ENCODE peak calls at places on chromosomes 4 and X, in eight cellular contexts. Q is WTC11, V is heart left ventricle, P is lower lobe of right lung, A is A673, J is tibial artery, Z is progenitor cell of endocrine pancreas, E is fibroblast of villous mesenchyme. H is an unnamed sample.

GRCh38 chrX:134416106-134416505 is 43.9 kb upstream of the HPRT1 start:
- DNase-seq in Q (no peak), V (no peak), P (no peak), A (no peak), J (no peak), Z (no peak), E (peak; percentile 4), H (no peak)

GRCh38 chr4:71382569-71383560 is 44.0 kb downstream of the SLC4A4 start:
- DNase-seq in Q (no peak), V (no peak), P (no peak), A (no peak), J (no peak), Z (no peak), E (no peak), H (no peak)

GRCh38 chr4:177907736-177908424 is 465.6 kb upstream of the AGA start:
- DNase-seq in Q (no peak), V (no peak), P (no peak), A (no peak), J (no peak), Z (no peak), E (peak; percentile 9), H (no peak)

GRCh38 chr4:118173126-118173525 is 138.8 kb downstream of the NDST3 start:
- DNase-seq in Q (no peak), V (no peak), P (no peak), A (no peak), J (no peak), Z (no peak), E (peak; percentile 33), H (no peak)

GRCh38 chr4:57053508-57053907 is 56.7 kb downstream of the IGFBP7 start:
- DNase-seq in Q (no peak), V (no peak), P (no peak), A (no peak), J (no peak), Z (no peak), E (no peak), H (no peak)

GRCh38 chr4:7727727-7728126 is 211.9 kb downstream of the AFAP1 start:
- DNase-seq in Q (no peak), V (no peak), P (no peak), A (no peak), J (no peak), Z (no peak), E (no peak), H (no peak)

GRCh38 chr4:2570036-2570435 is 33.6 kb downstream of the FAM193A start:
- DNase-seq in Q (no peak), V (no peak), P (no peak), A (no peak), J (no peak), Z (no peak), E (no peak), H (no peak)

GRCh38 chr4:123889376-123889945 is 492.9 kb downstream of the SPRY1 start:
- DNase-seq in Q (no peak), V (no peak), P (no peak), A (no peak), J (no peak), Z (no peak), E (peak; percentile 86), H (no peak)

GRCh38 chr4:100348472-100348871 is 158.2 kb upstream of the DDIT4L start:
- DNase-seq in Q (no peak), V (no peak), P (no peak), A (peak; percentile 5), J (no peak), Z (no peak), E (peak; percentile 68), H (no peak)

GRCh38 chr4:114038762-114039392 is 59.4 kb upstream of the ARSJ start:
- DNase-seq in Q (no peak), V (no peak), P (no peak), A (no peak), J (no peak), Z (no peak), E (no peak), H (no peak)

GRCh38 chrX:2708601-2709200 is 17.6 kb downstream of the CD99 start:
- DNase-seq in Q (no peak), V (no peak), P (no peak), A (no peak), J (no peak), Z (no peak), E (no peak), H (peak; percentile 82)
- TF ChIP-seq CTCF in Q (no peak), V (no peak), P (no peak), A (no peak), J (no peak), Z (no peak), E (no peak), H (no peak)

GRCh38 chr4:150258569-150258968 is 180.3 kb downstream of the DCLK2 start:
- DNase-seq in Q (no peak), V (no peak), P (no peak), A (no peak), J (no peak), Z (no peak), E (no peak), H (no peak)

GRCh38 chr4:150257338-150257737 is 179.1 kb downstream of the DCLK2 start:
- DNase-seq in Q (no peak), V (no peak), P (no peak), A (no peak), J (no peak), Z (no peak), E (no peak), H (no peak)

GRCh38 chr4:150255610-150256580 is 177.7 kb downstream of the DCLK2 start:
- DNase-seq in Q (no peak), V (peak; percentile 40), P (no peak), A (no peak), J (no peak), Z (no peak), E (no peak), H (no peak)

GRCh38 chr4:150253965-150254364 is 175.7 kb downstream of the DCLK2 start:
- DNase-seq in Q (no peak), V (no peak), P (no peak), A (no peak), J (no peak), Z (no peak), E (no peak), H (no peak)

DNA sequence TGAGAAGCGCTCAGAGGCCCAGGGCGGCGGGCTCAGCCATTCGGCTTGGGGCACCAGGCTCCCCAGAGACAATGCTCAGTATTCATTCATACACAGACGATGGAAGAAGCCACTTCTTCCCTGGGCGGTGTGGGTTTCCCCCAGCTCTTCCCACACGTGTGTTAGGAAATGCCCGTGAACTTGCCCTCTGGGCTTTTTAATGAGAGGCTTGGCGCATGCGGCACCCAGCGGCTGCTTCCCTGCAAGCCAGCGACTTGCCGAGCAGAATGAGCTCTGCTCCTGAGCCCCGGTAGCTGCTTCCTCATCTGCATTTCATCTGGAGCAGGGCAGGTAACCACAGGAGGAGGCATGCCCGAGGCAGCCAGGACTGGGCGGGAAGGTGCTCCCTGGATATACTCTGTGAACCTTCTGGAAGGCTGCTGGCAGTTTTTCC is 178.6 kb downstream of the DCLK2 start:
- DNase-seq in Q (peak; percentile 60), V (no peak), P (no peak), A (no peak), J (no peak), Z (no peak), E (no peak), H (no peak)
- TF ChIP-seq CTCF in Q (no peak), V (no peak), P (no peak), A (no peak), J (no peak), Z (no peak), E (no peak), H (no peak)

DNA sequence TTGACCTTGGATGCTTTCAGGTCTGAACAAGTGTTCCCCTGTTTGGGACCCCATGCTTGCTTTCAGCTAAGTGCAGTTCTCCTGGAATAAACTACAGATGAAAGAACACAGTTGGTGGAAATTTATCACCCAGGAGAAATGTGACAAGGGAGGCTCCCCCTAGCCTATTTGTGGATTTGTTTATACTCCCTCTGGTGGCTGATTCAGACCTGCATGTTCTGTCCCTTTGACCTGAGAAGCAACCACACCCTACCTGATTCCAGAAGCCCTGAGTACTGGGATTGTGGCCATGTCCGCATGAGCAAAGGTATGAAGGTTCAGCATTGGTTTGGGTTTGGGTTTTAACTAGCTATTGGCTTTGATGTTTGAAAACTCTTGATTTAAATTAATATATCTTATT is 440.9 kb downstream of the MID1IP1 start:
- DNase-seq in Q (peak; percentile 11), V (no peak), P (no peak), A (peak; percentile 33), J (no peak), Z (no peak), E (peak; percentile 11), H (no peak)
- TF ChIP-seq CTCF in Q (peak; percentile 33), V (peak; percentile 48), P (peak; percentile 46), A (peak; percentile 55), J (peak; percentile 11), Z (peak; percentile 52), E (peak; percentile 40), H (peak; percentile 49)

GRCh38 chrX:112083624-112084326 is 1.2 kb upstream of the TRPC5 start:
- DNase-seq in Q (peak; percentile 15), V (no peak), P (no peak), A (no peak), J (no peak), Z (no peak), E (no peak), H (no peak)
- TF ChIP-seq CTCF in Q (no peak), V (no peak), P (no peak), A (no peak), J (no peak), Z (no peak), E (no peak), H (no peak)

DNA sequence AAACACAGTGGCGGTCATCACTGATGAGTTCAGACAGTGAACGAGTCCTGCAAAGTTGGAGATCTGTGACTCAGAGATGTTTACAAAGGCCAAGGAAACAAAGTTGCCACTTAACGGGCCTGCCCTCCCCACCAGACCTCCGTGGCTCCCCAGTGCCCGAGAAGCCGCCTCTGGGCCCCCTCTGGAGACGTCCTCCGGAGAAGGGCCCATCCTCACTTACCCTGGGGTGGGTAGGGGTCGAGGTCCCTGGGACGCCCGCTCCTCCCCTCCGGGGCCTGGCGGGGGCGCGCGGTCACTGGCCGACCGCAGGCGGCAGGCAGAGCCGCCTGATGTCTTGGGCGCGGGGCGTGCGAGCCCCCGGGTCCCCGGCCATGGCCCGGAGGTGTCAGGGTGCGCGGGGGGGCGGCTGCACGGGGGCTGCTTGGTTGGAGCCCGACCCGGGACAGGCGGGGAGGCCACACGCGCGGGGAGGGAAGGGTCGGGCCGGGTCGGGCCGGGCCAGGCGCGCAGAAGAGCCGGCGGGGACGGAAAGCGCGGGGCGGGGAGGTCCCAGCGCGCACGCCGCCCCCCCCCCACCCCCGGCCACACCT is 590 bp downstream of the DHRSX start:
- DNase-seq in Q (peak; percentile 51), V (peak; percentile 51), P (peak; percentile 61), A (no peak), J (peak; percentile 28), Z (peak; percentile 34), E (peak; percentile 65), H (peak; percentile 53)
- TF ChIP-seq CTCF in Q (no peak), V (no peak), P (no peak), A (no peak), J (no peak), Z (peak; percentile 40), E (peak; percentile 22), H (peak; percentile 12)

DNA sequence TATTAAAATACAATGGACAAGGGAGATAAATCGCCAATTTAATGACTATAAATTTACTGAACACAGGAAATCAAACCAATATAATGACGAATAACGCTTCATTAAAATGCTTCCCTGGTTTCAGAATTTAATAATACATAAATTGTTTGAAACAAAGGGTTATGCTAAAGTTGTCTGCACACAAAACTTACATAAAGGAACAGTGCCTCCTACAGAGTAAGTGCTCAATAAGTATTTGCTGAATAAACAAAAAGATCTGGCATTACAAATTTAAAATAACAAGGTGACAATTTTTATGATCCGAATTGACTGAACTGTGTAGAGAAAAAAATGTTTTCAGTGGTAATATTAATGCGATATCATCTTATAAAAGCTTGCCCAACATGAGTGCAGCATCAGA is 69.6 kb downstream of the NOCT start:
- DNase-seq in Q (no peak), V (no peak), P (no peak), A (no peak), J (no peak), Z (no peak), E (peak; percentile 30), H (no peak)
- TF ChIP-seq CTCF in Q (no peak), V (no peak), P (no peak), A (peak; percentile 44), J (no peak), Z (peak; percentile 12), E (peak; percentile 31), H (peak; percentile 18)